ENCODE peak calls at places on chromosomes 11 and 22, in five cellular contexts. P is effector memory CD8-positive, alpha-beta T cell; S is activated naive CD4-positive, alpha-beta T cell treated with anti-CD3 and anti-CD28 coated beads for 36 hours; E is MV-4-11; M is mucosa of gallbladder. J is an unnamed sample.

GRCh38 chr11:64673279-64673678 is 49.7 kb downstream of the NRXN2 start:
- DNase-seq in S (no peak), E (no peak), M (no peak), P (no peak), J (no peak)

GRCh38 chr11:132802932-132803331 is 729.4 kb downstream of the OPCML start:
- DNase-seq in M (no peak), P (no peak), E (no peak), S (no peak), J (no peak)

GRCh38 chr22:26983311-26983710 is 325.9 kb downstream of the MIAT start:
- DNase-seq in M (no peak), P (no peak), S (no peak), E (no peak), J (no peak)

GRCh38 chr11:64500176-64501013 is 90.6 kb upstream of the SLC22A12 start:
- DNase-seq in M (no peak), S (no peak), P (no peak), E (peak; percentile 85), J (no peak)

GRCh38 chr11:44774131-44774530 is 47.4 kb downstream of the TSPAN18 start:
- DNase-seq in S (no peak), M (peak; percentile 16), P (no peak), E (no peak), J (no peak)

GRCh38 chr11:44617671-44618461 is 52.4 kb downstream of the CD82 start:
- DNase-seq in E (no peak), M (no peak), S (no peak), P (no peak), J (no peak)

GRCh38 chr22:33362702-33363101 is 304.5 kb upstream of the SYN3 start:
- DNase-seq in M (no peak), P (no peak), S (no peak), E (no peak), J (no peak)

GRCh38 chr11:17738350-17739207 is 4.0 kb downstream of the KCNC1 start:
- DNase-seq in P (no peak), E (no peak), S (no peak), M (no peak), J (no peak)

GRCh38 chr11:112610996-112611795 is 350.0 kb upstream of the NCAM1 start:
- DNase-seq in P (no peak), E (no peak), M (no peak), S (no peak), J (no peak)

GRCh38 chr11:34379081-34379480 is 21.3 kb upstream of the ABTB2 start:
- DNase-seq in M (no peak), P (no peak), E (peak; percentile 84), S (no peak), J (no peak)

GRCh38 chr11:61023086-61024035 is 51.9 kb downstream of the CD6 start:
- DNase-seq in E (no peak), M (no peak), S (peak; percentile 92), P (peak; percentile 51), J (no peak)

GRCh38 chr11:45563801-45564200 is 101.6 kb downstream of the CHST1 start:
- DNase-seq in S (no peak), E (no peak), M (no peak), P (no peak), J (no peak)

GRCh38 chr11:65865550-65866172 is 5.4 kb downstream of the MUS81 start:
- DNase-seq in E (no peak), S (no peak), P (no peak), M (no peak), J (no peak)

GRCh38 chr11:93741882-93742226 is 382 bp downstream of the C11orf54 start:
- DNase-seq in E (no peak), S (no peak), P (no peak), M (peak; percentile 54), J (peak; percentile 88)

GRCh38 chr11:70351646-70352045 is 46.7 kb upstream of the CTTN start:
- DNase-seq in M (no peak), S (no peak), E (no peak), P (no peak), J (no peak)

GRCh38 chr11:86140334-86140733 is 71.5 kb upstream of the PICALM start:
- DNase-seq in M (no peak), E (no peak), P (no peak), S (no peak), J (no peak)

GRCh38 chr11:2471804-2472096 is 26.9 kb downstream of the KCNQ1 start:
- DNase-seq in P (no peak), S (no peak), E (no peak), M (no peak), J (no peak)

GRCh38 chr11:105719073-105719846 is 109.4 kb downstream of the GRIA4 start:
- DNase-seq in M (no peak), P (no peak), S (peak; percentile 7), E (no peak), J (peak; percentile 8)

GRCh38 chr22:48821346-48822186 is 1006.1 kb downstream of the BRD1 start:
- DNase-seq in E (no peak), M (no peak), S (no peak), P (no peak), J (no peak)

GRCh38 chr11:66313321-66314185 is 3.3 kb downstream of the CD248 start:
- DNase-seq in P (no peak), S (no peak), M (no peak), E (no peak), J (no peak)

GRCh38 chr11:31887180-31887579 is 76.1 kb upstream of the PAX6 start:
- DNase-seq in P (no peak), M (no peak), S (peak; percentile 38), E (no peak), J (no peak)

GRCh38 chr11:11998091-11998781 is 10.2 kb downstream of the DKK3 start:
- DNase-seq in P (no peak), E (peak; percentile 25), S (no peak), M (no peak), J (no peak)

GRCh38 chr11:102924851-102925380 is 30.6 kb downstream of the MMP13 start:
- DNase-seq in S (no peak), M (no peak), P (no peak), E (peak; percentile 90), J (no peak)

GRCh38 chr22:22884010-22884887 is 3.4 kb upstream of the IGLL5 start:
- DNase-seq in E (peak; percentile 90), M (peak; percentile 80), P (peak; percentile 75), S (peak; percentile 79), J (peak; percentile 65)

GRCh38 chr11:60699282-60699681 is at the start of gene MS4A8:
- DNase-seq in E (no peak), P (no peak), M (peak; percentile 63), S (no peak), J (no peak)

GRCh38 chr22:42427211-42427610 is 5.0 kb downstream of the NFAM1 start:
- DNase-seq in P (no peak), S (no peak), E (no peak), M (no peak), J (no peak)

GRCh38 chr11:128496684-128497056 is 90.7 kb downstream of the ETS1 start:
- DNase-seq in E (peak; percentile 68), S (no peak), P (no peak), M (no peak), J (no peak)

GRCh38 chr11:1747753-1748466 is 2.5 kb downstream of the IFITM10 start:
- DNase-seq in E (no peak), S (no peak), M (no peak), P (no peak), J (no peak)

GRCh38 chr11:88552377-88553029 is 215.0 kb upstream of the CTSC start:
- DNase-seq in P (peak; percentile 37), S (peak; percentile 76), M (peak; percentile 19), E (peak; percentile 55), J (peak; percentile 75)

GRCh38 chr22:47165998-47166397 is 403.5 kb downstream of the TBC1D22A start:
- DNase-seq in P (no peak), E (no peak), M (no peak), S (no peak), J (peak; percentile 10)

GRCh38 chr11:122897606-122898210 is 15.1 kb downstream of the JHY start:
- DNase-seq in P (no peak), M (no peak), E (no peak), S (no peak), J (no peak)

GRCh38 chr11:87194985-87195820 is 157.5 kb downstream of the TMEM135 start:
- DNase-seq in S (no peak), E (no peak), M (no peak), P (no peak), J (no peak)

GRCh38 chr11:28209906-28210305 is 101.7 kb downstream of the METTL15 start:
- DNase-seq in M (no peak), S (no peak), P (no peak), E (no peak), J (no peak)

GRCh38 chr11:68127791-68128681 is 6.8 kb upstream of the CHKA start:
- DNase-seq in P (no peak), S (no peak), E (no peak), M (peak; percentile 78), J (peak; percentile 99)

GRCh38 chr22:46088541-46089311 is 61.6 kb upstream of the PPARA start:
- DNase-seq in P (no peak), S (no peak), M (no peak), E (no peak), J (peak; percentile 28)

GRCh38 chr22:38973289-38974169 is 8.6 kb upstream of the APOBEC3B start:
- DNase-seq in M (peak; percentile 51), S (peak; percentile 77), P (peak; percentile 42), E (no peak), J (peak; percentile 57)

GRCh38 chr22:17712441-17712840 is 61.8 kb downstream of the BID start:
- DNase-seq in E (no peak), M (no peak), P (no peak), S (no peak), J (no peak)